ENCODE peak calls at places on chromosomes 12 and 14, in five cellular contexts. P is GM23248, K is fibroblast of the aortic adventitia, N is hypothalamus, J is right cardiac atrium. S is an unnamed sample.

GRCh38 chr12:69556383-69556782 is 28.9 kb upstream of the CCT2 start:
- DNase-seq in K (no peak), P (no peak), J (no peak), N (no peak), S (no peak)

GRCh38 chr12:50615534-50616296 is 110.9 kb downstream of the DIP2B start:
- DNase-seq in P (peak), K (no peak), N (no peak), J (no peak), S (no peak)

GRCh38 chr14:104075530-104076151 is 9.9 kb upstream of the ASPG start:
- DNase-seq in N (no peak), K (no peak), J (no peak), P (peak), S (no peak)

GRCh38 chr14:65242732-65243134 is 140.4 kb upstream of the MAX start:
- DNase-seq in N (no peak), P (no peak), J (no peak), K (no peak), S (no peak)

GRCh38 chr12:14261096-14261495 is 104.4 kb upstream of the ATF7IP start:
- DNase-seq in K (no peak), J (no peak), N (no peak), P (no peak), S (no peak)

GRCh38 chr14:27995688-27996087 is 770.9 kb upstream of the FOXG1 start:
- DNase-seq in N (no peak), J (no peak), P (no peak), K (no peak), S (no peak)

GRCh38 chr14:62824086-62824485 is 221.2 kb downstream of the KCNH5 start:
- DNase-seq in K (no peak), N (no peak), P (no peak), J (no peak), S (no peak)

GRCh38 chr14:54220122-54220691 is 176.6 kb upstream of the CDKN3 start:
- DNase-seq in P (peak), K (no peak), N (no peak), J (peak), S (peak)

GRCh38 chr12:91633734-91634357 is 451.2 kb upstream of the DCN start:
- DNase-seq in K (no peak), J (peak), P (no peak), N (no peak), S (no peak)

GRCh38 chr12:49121047-49121696 is 10.0 kb downstream of the TUBA1B start:
- DNase-seq in J (no peak), P (peak), N (no peak), K (peak), S (peak)

GRCh38 chr12:64669270-64669842 is 59.1 kb downstream of the RASSF3 start:
- DNase-seq in K (no peak), N (no peak), J (peak), P (no peak), S (no peak)

GRCh38 chr14:81269100-81269978 is 48.6 kb upstream of the GTF2A1 start:
- DNase-seq in N (no peak), P (peak), K (peak), J (no peak), S (peak)

GRCh38 chr14:106060576-106060975 is 534.2 kb downstream of the TMEM121 start:
- DNase-seq in N (no peak), J (no peak), P (no peak), K (no peak), S (no peak)

GRCh38 chr14:49134940-49135339 is 451.2 kb downstream of the RPS29 start:
- DNase-seq in N (no peak), P (no peak), K (no peak), J (no peak), S (no peak)

S was measured in AG20443.